ENCODE peak calls at places on chromosomes 2 and 18, in seven cellular contexts. P is OCI-LY7, Z is cardiac muscle cell, S is bronchial epithelial cell, D is kidney, I is HFFc6, Q is psoas muscle. O is an unnamed sample.

GRCh38 chr2:95024960-95025405 is 525 bp upstream of the MAL start:
- DNase-seq in S (no peak), Z (no peak), P (no peak), D (no peak), I (no peak), Q (no peak), O (no peak)

GRCh38 chr2:17851731-17852585 is 26.5 kb upstream of the KCNS3 start:
- DNase-seq in Q (peak), S (peak), D (peak), P (peak), I (peak), Z (peak), O (peak)

GRCh38 chr2:145022671-145023330 is 502.9 kb upstream of the ZEB2 start:
- DNase-seq in Q (no peak), I (peak), S (no peak), P (no peak), Z (no peak), D (no peak), O (no peak)

GRCh38 chr2:130376433-130377293 is 20.8 kb downstream of the PTPN18 start:
- DNase-seq in P (peak), Q (no peak), Z (no peak), I (no peak), D (peak), S (no peak), O (no peak)

GRCh38 chr2:54840559-54840958 is 117.1 kb downstream of the EML6 start:
- DNase-seq in S (no peak), I (no peak), P (no peak), D (no peak), Z (no peak), Q (no peak), O (no peak)

GRCh38 chr2:60549250-60550150 is 4.0 kb downstream of the BCL11A start:
- DNase-seq in S (no peak), D (peak), P (peak), Z (peak), I (no peak), Q (peak), O (no peak)

GRCh38 chr2:99066075-99066557 is 75.4 kb upstream of the C2orf15 start:
- DNase-seq in Z (peak), D (no peak), S (peak), Q (no peak), P (peak), I (peak), O (no peak)

GRCh38 chr2:38547791-38548190 is 54.9 kb downstream of the HNRNPLL start:
- DNase-seq in I (no peak), Q (no peak), Z (no peak), D (no peak), P (no peak), S (no peak), O (no peak)

GRCh38 chr2:217261452-217261851 is 401.6 kb upstream of the TNP1 start:
- DNase-seq in D (no peak), Q (no peak), Z (no peak), S (no peak), P (no peak), I (no peak), O (no peak)

GRCh38 chr2:100239513-100240210 is 82.6 kb downstream of the LONRF2 start:
- DNase-seq in I (no peak), S (no peak), D (no peak), Z (no peak), P (no peak), Q (no peak), O (no peak)

GRCh38 chr2:50722828-50723227 is 309.1 kb downstream of the NRXN1 start:
- DNase-seq in Z (no peak), I (no peak), Q (no peak), P (no peak), S (no peak), D (no peak), O (no peak)

GRCh38 chr2:241940329-241940728 is 70.8 kb downstream of the RTP5 start:
- DNase-seq in I (no peak), P (peak), Z (no peak), Q (no peak), S (no peak), D (no peak), O (no peak)
- TF ChIP-seq CTCF in I (peak), P (peak), Z (peak), Q (no peak), S (no peak), D (no peak), O (peak)

GRCh38 chr2:224929512-224929911 is 112.8 kb downstream of the DOCK10 start:
- DNase-seq in D (no peak), Q (no peak), Z (no peak), S (no peak), P (no peak), I (no peak), O (no peak)

GRCh38 chr2:224933416-224933815 is 108.9 kb downstream of the DOCK10 start:
- DNase-seq in I (no peak), Q (no peak), S (no peak), Z (no peak), P (no peak), D (no peak), O (no peak)

GRCh38 chr2:224931956-224932355 is 110.3 kb downstream of the DOCK10 start:
- DNase-seq in Z (no peak), P (no peak), Q (no peak), S (no peak), D (no peak), I (no peak), O (no peak)

GRCh38 chr2:224930124-224930523 is 112.1 kb downstream of the DOCK10 start:
- DNase-seq in I (no peak), Z (no peak), S (no peak), P (no peak), Q (no peak), D (no peak), O (no peak)

GRCh38 chr2:224930990-224931389 is 111.3 kb downstream of the DOCK10 start:
- DNase-seq in D (no peak), I (no peak), Z (no peak), S (no peak), P (peak), Q (no peak), O (no peak)
- TF ChIP-seq CTCF in D (no peak), I (peak), Z (no peak), S (no peak), P (peak), Q (no peak), O (peak)

DNA sequence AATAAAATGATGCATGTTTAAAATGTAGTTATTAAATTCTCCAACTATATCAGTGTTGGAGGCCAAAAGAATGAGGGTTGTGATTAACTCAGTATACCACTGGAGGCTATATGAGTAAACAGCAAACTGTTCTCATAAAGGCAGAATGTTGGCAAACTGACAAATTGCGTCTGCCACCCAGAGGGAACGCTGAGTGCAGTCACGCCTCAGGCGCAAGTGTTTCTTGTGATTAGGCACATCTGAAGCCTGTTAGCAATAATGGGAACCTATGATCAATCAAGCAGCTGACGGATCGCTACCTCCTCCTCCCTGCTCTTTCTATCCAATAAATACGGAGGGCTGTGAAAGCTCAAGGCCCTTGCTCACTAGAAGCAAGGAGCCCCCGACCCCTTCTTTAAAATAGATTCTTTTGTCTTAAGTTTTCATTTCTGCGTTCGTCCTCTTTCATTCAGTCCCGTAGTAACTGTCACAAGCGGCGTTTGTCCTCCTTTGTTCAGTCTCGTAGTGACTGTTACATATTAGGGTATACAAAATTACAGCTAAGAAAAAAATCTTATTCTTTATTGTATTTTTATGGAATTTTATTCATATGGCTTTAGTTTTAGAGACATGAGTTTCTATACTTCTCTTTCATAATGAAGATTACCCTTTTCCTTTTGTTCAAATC is 16.3 kb upstream of the RMND5A start:
- DNase-seq in S (peak), Q (peak), I (peak), Z (no peak), D (no peak), P (no peak), O (no peak)
- TF ChIP-seq CTCF in S (peak), Q (peak), I (peak), Z (no peak), D (no peak), P (no peak), O (no peak)

GRCh38 chr18:11972371-11973174 is 8.7 kb upstream of the IMPA2 start:
- DNase-seq in D (peak), Z (no peak), I (no peak), Q (no peak), P (no peak), S (no peak), O (no peak)

GRCh38 chr18:11975721-11976120 is 5.6 kb upstream of the IMPA2 start:
- DNase-seq in S (no peak), I (no peak), D (no peak), Q (no peak), Z (no peak), P (no peak), O (no peak)

GRCh38 chr18:11976463-11976862 is 4.8 kb upstream of the IMPA2 start:
- DNase-seq in S (no peak), I (no peak), Z (no peak), Q (no peak), P (no peak), D (peak), O (no peak)

GRCh38 chr18:11976882-11977281 is 4.4 kb upstream of the IMPA2 start:
- DNase-seq in Q (no peak), D (no peak), S (peak), Z (no peak), I (peak), P (no peak), O (no peak)

GRCh38 chr18:11974741-11975325 is 6.5 kb upstream of the IMPA2 start:
- DNase-seq in Q (no peak), I (no peak), S (no peak), P (no peak), Z (no peak), D (no peak), O (no peak)
- TF ChIP-seq CTCF in Q (no peak), I (no peak), S (no peak), P (no peak), Z (no peak), D (no peak), O (no peak)

GRCh38 chr2:214401580-214401979 is 9.3 kb upstream of the VWC2L start:
- DNase-seq in S (peak), I (no peak), Z (no peak), Q (no peak), P (no peak), D (no peak), O (no peak)
- TF ChIP-seq CTCF in S (no peak), I (no peak), Z (no peak), Q (no peak), P (no peak), D (no peak), O (no peak)

DNA sequence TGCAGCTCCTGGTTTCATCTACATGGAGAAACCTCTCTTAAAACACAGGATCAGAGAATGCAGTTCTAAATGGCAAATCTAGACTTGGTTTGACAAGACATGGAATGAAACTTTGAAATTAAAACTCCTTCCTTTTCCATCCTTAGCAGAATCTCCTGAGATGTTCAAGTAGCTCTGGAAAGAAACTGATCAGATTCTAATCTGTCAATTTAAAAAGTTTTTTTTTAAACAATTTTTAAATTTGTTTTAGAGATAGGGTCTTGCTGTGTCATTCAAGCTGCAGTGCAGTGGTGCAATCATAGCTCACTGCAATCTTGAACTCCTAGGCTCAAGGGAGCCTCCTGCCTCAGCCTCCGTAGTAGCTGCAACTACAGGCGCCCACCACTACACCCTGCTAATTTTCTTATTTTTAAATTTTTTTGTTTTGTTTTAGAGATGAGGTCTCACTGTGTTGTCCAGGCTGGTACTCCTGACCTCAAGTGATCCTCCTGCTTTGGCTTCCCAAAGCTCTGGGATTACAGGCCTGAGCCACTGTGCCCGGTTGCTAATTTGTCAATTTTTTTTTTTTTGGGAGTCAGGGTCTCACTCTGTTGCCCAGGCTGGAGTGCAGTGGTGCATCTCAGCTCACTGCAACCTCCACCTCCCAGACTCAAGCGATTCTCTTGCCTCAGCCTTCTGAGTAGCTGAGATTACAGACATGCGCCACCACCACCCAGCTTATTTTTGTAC is 216.7 kb downstream of the TGIF1 start:
- DNase-seq in P (no peak), Q (no peak), Z (no peak), S (no peak), I (no peak), D (no peak), O (no peak)
- TF ChIP-seq CTCF in P (peak), Q (no peak), Z (no peak), S (no peak), I (peak), D (no peak), O (no peak)

O was measured in D721Med.